ENCODE peak calls at places on chromosomes 1 and 21, in nine cellular contexts. S is stimulated activated CD8-positive, alpha-beta memory T cell treated with anti-CD3 and anti-CD28 coated beads, Interleukin-15, amount 100 ng/mL, for 24 hours; H is T1000; R is left colon; Z is T-cell; X is mesothelial cell of epicardium; K is ACHN; Q is activated CD4-positive, alpha-beta T cell treated with anti-CD3 and anti-CD28 coated beads, Interleukin-2, amount 50 U/mL, for 48 hours; E is dermis blood vessel endothelial cell. Y is an unnamed sample.

GRCh38 chr1:56576880-56577858 is 2.2 kb downstream of the PLPP3 start:
- DNase-seq in Q (no peak), K (no peak), S (no peak), E (peak), R (no peak), X (no peak), H (no peak), Z (no peak), Y (no peak)

GRCh38 chr1:224258351-224258750 is 71.6 kb downstream of the NVL start:
- DNase-seq in Q (no peak), E (no peak), S (no peak), R (no peak), H (no peak), K (no peak), X (no peak), Z (no peak), Y (no peak)

GRCh38 chr1:230632273-230632873 is 9.9 kb upstream of the COG2 start:
- DNase-seq in R (no peak), Q (peak), K (peak), S (no peak), H (no peak), E (peak), Z (no peak), X (no peak), Y (no peak)

GRCh38 chr1:201020647-201021332 is 2.7 kb downstream of the KIF21B start:
- DNase-seq in H (no peak), X (no peak), E (peak), Q (peak), K (peak), Z (peak), R (no peak), S (no peak), Y (no peak)

GRCh38 chr1:245105815-245106410 is 48.9 kb upstream of the KIF26B start:
- DNase-seq in S (no peak), E (no peak), H (no peak), X (no peak), Q (no peak), K (no peak), R (no peak), Z (no peak), Y (no peak)

GRCh38 chr1:234609528-234610042 is 393 bp downstream of the IRF2BP2 start:
- DNase-seq in Z (no peak), R (no peak), E (no peak), H (no peak), K (peak), S (no peak), X (no peak), Q (peak), Y (no peak)

GRCh38 chr1:108691886-108692723 is at the start of gene PRPF38B:
- DNase-seq in S (peak), K (peak), H (peak), R (peak), Z (peak), E (peak), Q (peak), X (peak), Y (peak)

GRCh38 chr1:25553749-25554425 is 10.5 kb downstream of the LDLRAP1 start:
- DNase-seq in E (no peak), Z (no peak), S (no peak), K (no peak), X (no peak), Q (no peak), H (no peak), R (no peak), Y (no peak)

GRCh38 chr1:115426271-115426771 is 88.3 kb upstream of the NGF start:
- DNase-seq in H (peak), E (peak), Q (no peak), K (peak), S (no peak), X (no peak), Z (no peak), R (no peak), Y (no peak)

GRCh38 chr1:39105841-39106765 is 80.0 kb downstream of the NDUFS5 start:
- DNase-seq in Q (peak), X (no peak), Z (no peak), H (no peak), E (peak), S (no peak), K (peak), R (peak), Y (peak)

GRCh38 chr1:231677442-231677841 is 50.9 kb downstream of the DISC1 start:
- DNase-seq in H (no peak), R (no peak), X (no peak), Z (no peak), K (no peak), Q (no peak), E (no peak), S (no peak), Y (no peak)

GRCh38 chr1:156420209-156421061 is 51.4 kb downstream of the RHBG start:
- DNase-seq in Q (peak), X (no peak), Z (peak), K (no peak), H (no peak), R (no peak), E (no peak), S (no peak), Y (peak)

GRCh38 chr21:42769183-42769819 is 110.0 kb downstream of the WDR4 start:
- DNase-seq in S (no peak), R (no peak), E (no peak), Q (no peak), K (no peak), X (no peak), H (no peak), Z (no peak), Y (no peak)

GRCh38 chr1:226066415-226067077 is 4.0 kb downstream of the H3-3A start:
- DNase-seq in E (peak), X (no peak), K (no peak), H (no peak), Z (no peak), Q (no peak), R (no peak), S (no peak), Y (no peak)

GRCh38 chr1:98792123-98792522 is 130.6 kb downstream of the SNX7 start:
- DNase-seq in Z (no peak), X (no peak), H (no peak), R (no peak), K (no peak), Q (no peak), E (no peak), S (no peak), Y (no peak)

GRCh38 chr21:44836349-44836665 is 18.4 kb upstream of the SUMO3 start:
- DNase-seq in K (no peak), H (no peak), S (no peak), Q (no peak), X (no peak), R (no peak), Z (no peak), E (no peak), Y (no peak)

GRCh38 chr1:46616277-46617107 is at the start of gene MOB3C:
- DNase-seq in X (no peak), K (peak), E (peak), Z (peak), R (peak), Q (peak), H (peak), S (peak), Y (peak)

GRCh38 chr1:109931189-109931672 is 20.6 kb downstream of the CSF1 start:
- DNase-seq in Z (no peak), H (no peak), X (no peak), E (peak), Q (no peak), S (no peak), K (peak), R (peak), Y (no peak)

GRCh38 chr1:234925440-234926251 is 203.0 kb downstream of the TOMM20 start:
- DNase-seq in S (no peak), K (peak), R (no peak), Q (no peak), H (peak), E (peak), Z (no peak), X (no peak), Y (no peak)

GRCh38 chr21:35048183-35048601 is 910 bp downstream of the RUNX1 start:
- DNase-seq in Z (no peak), Q (no peak), X (no peak), S (no peak), E (no peak), H (no peak), K (peak), R (no peak), Y (no peak)

GRCh38 chr1:156104065-156104810 is 10.3 kb upstream of the LMNA start:
- DNase-seq in R (peak), Z (peak), E (peak), H (peak), S (no peak), Q (peak), X (no peak), K (peak), Y (no peak)

GRCh38 chr1:110538082-110538481 is 19.1 kb upstream of the KCNA10 start:
- DNase-seq in Q (no peak), E (no peak), K (no peak), S (no peak), R (no peak), Z (no peak), X (no peak), H (no peak), Y (no peak)

GRCh38 chr1:211886551-211886950 is 56.0 kb upstream of the LPGAT1 start:
- DNase-seq in E (no peak), X (no peak), R (no peak), Q (no peak), Z (no peak), H (no peak), S (no peak), K (no peak), Y (no peak)

GRCh38 chr1:72915581-72915980 is 633.2 kb upstream of the NEGR1 start:
- DNase-seq in K (no peak), S (no peak), E (no peak), X (no peak), H (no peak), Z (no peak), R (no peak), Q (no peak), Y (no peak)

GRCh38 chr1:105137543-105138444 is 1388.1 kb downstream of the AMY1C start:
- DNase-seq in K (peak), X (no peak), R (no peak), E (no peak), Z (no peak), Q (no peak), H (no peak), S (no peak), Y (no peak)

GRCh38 chr1:24981632-24982007 is 51.5 kb upstream of the RUNX3 start:
- DNase-seq in E (no peak), R (no peak), Z (peak), K (no peak), Q (no peak), H (no peak), X (no peak), S (no peak), Y (peak)

GRCh38 chr1:67897270-67897949 is 64.1 kb upstream of the GNG12 start:
- DNase-seq in K (no peak), H (no peak), S (no peak), R (no peak), X (no peak), E (peak), Z (no peak), Q (no peak), Y (no peak)

GRCh38 chr1:207298666-207299065 is 22.8 kb upstream of the CD55 start:
- DNase-seq in K (peak), Z (no peak), X (no peak), S (no peak), Q (no peak), E (peak), R (no peak), H (no peak), Y (no peak)

GRCh38 chr1:201530741-201531521 is 8.0 kb upstream of the NAV1 start:
- DNase-seq in S (no peak), H (peak), E (peak), Q (peak), X (peak), R (peak), Z (no peak), K (peak), Y (no peak)

GRCh38 chr1:1099506-1100183 is 16.2 kb downstream of the C1orf159 start:
- DNase-seq in Q (no peak), K (no peak), R (no peak), S (no peak), H (no peak), E (no peak), X (no peak), Z (no peak), Y (no peak)

GRCh38 chr1:152072311-152072710 is 16.6 kb downstream of the TCHHL1 start:
- DNase-seq in E (no peak), H (no peak), Z (no peak), X (no peak), Q (no peak), K (no peak), S (no peak), R (no peak), Y (no peak)

GRCh38 chr21:15531986-15532385 is 197.8 kb upstream of the USP25 start:
- DNase-seq in S (no peak), X (no peak), Q (no peak), K (no peak), R (no peak), Z (no peak), E (no peak), H (no peak), Y (no peak)

GRCh38 chr1:36536727-36537126 is 54.0 kb upstream of the CSF3R start:
- DNase-seq in E (no peak), Q (no peak), R (no peak), X (no peak), K (no peak), Z (no peak), S (no peak), H (no peak), Y (no peak)

GRCh38 chr1:230301820-230302219 is 124.3 kb downstream of the PGBD5 start:
- DNase-seq in H (no peak), X (no peak), S (no peak), E (no peak), Z (no peak), R (no peak), Q (no peak), K (no peak), Y (no peak)

GRCh38 chr1:158354255-158354654 is 561 bp downstream of the CD1E start:
- DNase-seq in K (no peak), H (no peak), R (no peak), Z (no peak), X (no peak), Q (no peak), E (no peak), S (no peak), Y (no peak)

GRCh38 chr1:220045356-220046051 is 801 bp downstream of the EPRS1 start:
- DNase-seq in E (peak), R (no peak), H (no peak), Z (no peak), K (peak), Q (peak), X (no peak), S (no peak), Y (peak)

GRCh38 chr1:109765483-109765815 is 1.7 kb upstream of the EPS8L3 start:
- DNase-seq in H (no peak), S (no peak), E (no peak), Z (no peak), X (no peak), Q (no peak), R (peak), K (no peak), Y (no peak)

GRCh38 chr21:29190920-29191319 is 60.5 kb downstream of the MAP3K7CL start:
- DNase-seq in K (no peak), Q (no peak), X (no peak), E (no peak), S (no peak), Z (no peak), R (no peak), H (no peak), Y (no peak)

GRCh38 chr1:114750780-114751179 is 7.0 kb downstream of the CSDE1 start:
- DNase-seq in K (no peak), Z (no peak), R (no peak), H (no peak), Q (no peak), X (no peak), S (no peak), E (no peak), Y (no peak)

Y was measured in naive thymus-derived CD8-positive, alpha-beta T cell.